ENCODE peak calls at places on chromosomes 7 and 10, in seven cellular contexts. N is stomach, Y is sigmoid colon, I is adipocyte, R is endothelial cell of umbilical vein, E is GM23338, Z is HCT116. V is an unnamed sample. For H3K4me1, the result is how much of the 10 kb centered on the place peaks cover.

GRCh38 chr10:123150986-123151738 is 3.0 kb upstream of the BUB3 start:
- DNase-seq in N (no peak), I (peak), Z (no peak), R (peak), E (peak), Y (no peak), V (no peak)

GRCh38 chr7:139776486-139777303 is 1.1 kb downstream of the HIPK2 start:
- DNase-seq in E (peak), R (peak), Y (no peak), N (no peak), I (peak), Z (no peak), V (peak)

GRCh38 chr7:129612112-129613015 is 844 bp downstream of the NRF1 start:
- DNase-seq in R (peak), E (peak), N (peak), I (peak), Z (no peak), Y (peak), V (peak)

GRCh38 chr10:70984986-70985719 is 96.8 kb upstream of the PCBD1 start:
- DNase-seq in N (no peak), R (no peak), I (no peak), Y (no peak), E (no peak), Z (no peak), V (peak)

GRCh38 chr10:97748116-97748515 is 11.2 kb downstream of the ZFYVE27 start:
- DNase-seq in Y (peak), N (no peak), Z (no peak), E (no peak), R (no peak), I (no peak), V (no peak)

GRCh38 chr7:91280180-91280579 is 15.9 kb downstream of the FZD1 start:
- DNase-seq in Z (no peak), R (no peak), E (peak), N (no peak), Y (no peak), I (no peak), V (no peak)

GRCh38 chr10:128943111-128943510 is 523.9 kb upstream of the MGMT start:
- DNase-seq in Y (peak), Z (no peak), R (no peak), I (no peak), E (no peak), N (no peak), V (no peak)

GRCh38 chr7:112069879-112070321 is 136.3 kb downstream of the DOCK4 start:
- DNase-seq in Y (no peak), Z (no peak), I (no peak), R (peak), N (no peak), E (no peak), V (no peak)

GRCh38 chr7:117715784-117716445 is 157.3 kb downstream of the CTTNBP2 start:
- DNase-seq in Z (peak), I (peak), N (no peak), E (peak), Y (no peak), R (peak), V (no peak)

GRCh38 chr7:43926193-43927043 is at the start of gene UBE2D4:
- DNase-seq in N (peak), I (peak), Z (peak), E (peak), Y (peak), R (peak), V (peak)

GRCh38 chr7:104627516-104627915 is 299.1 kb downstream of the LHFPL3 start:
- DNase-seq in Y (no peak), E (peak), I (peak), Z (no peak), R (peak), N (no peak), V (peak)

GRCh38 chr10:50614444-50615137 is 9.2 kb downstream of the SGMS1 start:
- DNase-seq in R (no peak), I (no peak), Z (peak), E (peak), N (peak), Y (no peak), V (no peak)

GRCh38 chr7:44061645-44062179 is 3.7 kb downstream of the PGAM2 start:
- DNase-seq in Y (peak), R (no peak), E (no peak), Z (no peak), N (no peak), I (no peak), V (no peak)

GRCh38 chr7:83594076-83594475 is 54.9 kb downstream of the SEMA3E start:
- DNase-seq in Z (no peak), I (no peak), E (no peak), Y (no peak), R (no peak), N (no peak), V (no peak)

GRCh38 chr10:123597676-123598075 is 68.5 kb upstream of the GPR26 start:
- DNase-seq in R (no peak), N (no peak), Z (no peak), Y (no peak), I (no peak), E (no peak), V (no peak)

GRCh38 chr7:122298618-122299017 is 5.9 kb downstream of the FEZF1 start:
- DNase-seq in Z (no peak), N (no peak), Y (no peak), E (no peak), I (no peak), R (no peak), V (no peak)

GRCh38 chr10:50033481-50033880 is 34.3 kb upstream of the WASHC2A start:
- DNase-seq in I (peak), Z (no peak), R (no peak), Y (no peak), E (no peak), N (no peak), V (no peak)

DNA sequence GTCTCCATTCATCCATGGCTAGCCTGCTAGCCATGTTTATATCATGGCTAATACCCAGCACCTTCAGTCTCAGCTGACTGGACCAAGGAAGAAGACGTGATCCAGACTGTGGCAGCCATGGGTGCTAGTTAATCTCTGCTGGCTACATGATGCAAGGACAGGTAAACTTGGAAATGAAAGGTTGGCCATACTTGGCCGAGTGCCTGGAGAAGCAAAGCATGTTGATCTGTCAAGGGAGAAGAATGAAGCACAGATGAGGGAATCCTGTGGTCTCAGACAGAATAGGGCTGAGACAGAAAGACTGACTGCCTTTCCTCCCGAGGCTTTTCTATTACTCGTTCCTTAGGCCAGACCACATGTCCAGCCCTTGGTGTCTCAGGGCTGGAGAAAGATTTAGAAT is 41.1 kb downstream of the CPVL start:
- DNase-seq in Z (peak), Y (no peak), N (no peak), I (no peak), R (no peak), E (no peak), V (no peak)
- H3K4me1 ChIP-seq in Z (under half), Y (under half), N (under half), I (under half), R (under half), E (under half), V (under half)

GRCh38 chr10:33186150-33186549 is 148.3 kb downstream of the NRP1 start:
- DNase-seq in E (no peak), Y (no peak), I (no peak), R (no peak), Z (no peak), N (no peak), V (no peak)
- H3K4me1 ChIP-seq in E (under half), Y (under half), I (under half), R (under half), Z (under half), N (under half), V (under half)

DNA sequence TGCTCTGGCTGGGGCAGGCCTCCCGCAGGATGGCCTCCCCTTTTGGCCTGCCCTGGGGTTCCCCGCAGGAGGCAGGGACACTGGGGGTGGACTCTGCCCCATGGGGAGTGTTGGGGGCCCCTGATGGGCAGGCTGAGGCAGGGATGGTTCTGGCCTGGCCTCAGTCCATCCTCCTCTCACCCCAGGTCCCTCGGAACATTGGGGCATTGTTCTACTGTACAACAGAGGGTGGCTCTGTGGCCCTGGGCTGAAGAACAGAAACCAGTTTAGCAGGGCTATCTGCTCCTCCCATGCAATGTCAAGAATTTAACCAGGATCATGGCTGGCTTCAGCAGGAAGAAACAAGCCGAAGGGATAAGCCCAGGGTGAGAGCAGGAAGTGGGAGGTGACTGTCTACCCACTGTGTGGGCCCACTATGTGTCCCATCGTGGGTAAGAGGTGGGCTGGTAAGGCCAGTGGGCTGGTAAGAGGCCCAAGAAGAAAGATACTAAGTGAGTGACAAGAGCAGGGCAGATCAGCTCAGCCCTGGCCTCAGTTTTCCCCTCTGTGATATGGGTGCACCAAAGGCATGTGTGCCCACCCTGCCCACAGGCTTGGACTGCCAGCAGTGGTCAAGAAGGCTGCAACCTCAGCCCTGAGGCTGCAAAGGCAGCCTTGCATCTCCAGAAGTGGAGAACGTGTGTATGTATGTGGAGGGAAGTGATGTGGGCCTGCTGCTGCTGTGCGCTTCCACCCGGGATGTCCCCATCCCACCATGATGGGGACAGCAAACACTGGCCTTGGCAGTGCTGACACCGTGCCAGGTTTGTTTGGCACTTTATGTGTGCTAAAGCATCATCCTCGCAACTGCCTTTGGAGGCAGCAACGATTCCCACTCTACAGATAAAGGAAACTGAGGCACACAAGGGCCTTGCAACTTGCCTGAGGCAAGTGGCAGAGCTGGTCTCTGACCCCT is 138.9 kb downstream of the SH3PXD2A start:
- DNase-seq in N (peak), I (no peak), R (no peak), E (peak), Z (peak), Y (no peak), V (no peak)
- H3K4me1 ChIP-seq in N (half or more), I (under half), R (under half), E (under half), Z (under half), Y (under half), V (under half)

DNA sequence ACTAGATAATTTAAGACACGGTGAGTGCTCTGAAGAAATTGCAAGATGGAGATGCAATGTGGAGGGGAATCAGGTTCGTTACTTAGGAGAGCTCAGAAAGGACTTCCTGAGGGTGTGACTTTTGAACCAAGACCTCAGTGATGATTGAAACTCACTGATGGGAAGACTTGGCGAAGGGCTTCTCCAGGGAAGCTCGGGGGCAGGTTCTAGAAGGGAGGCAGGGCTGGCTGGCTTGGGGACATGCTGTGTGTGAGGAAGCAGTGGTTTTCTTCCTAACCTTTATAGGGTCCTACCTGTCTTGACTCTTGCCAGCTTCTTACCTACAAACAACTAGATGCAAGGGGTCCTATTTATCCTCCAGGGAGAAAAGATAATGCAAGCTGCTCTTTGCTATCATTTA is 637.9 kb downstream of the ACTR3B start:
- DNase-seq in R (no peak), I (no peak), E (no peak), Z (no peak), N (no peak), Y (no peak), V (no peak)
- H3K4me1 ChIP-seq in R (under half), I (under half), E (under half), Z (under half), N (under half), Y (under half), V (under half)

DNA sequence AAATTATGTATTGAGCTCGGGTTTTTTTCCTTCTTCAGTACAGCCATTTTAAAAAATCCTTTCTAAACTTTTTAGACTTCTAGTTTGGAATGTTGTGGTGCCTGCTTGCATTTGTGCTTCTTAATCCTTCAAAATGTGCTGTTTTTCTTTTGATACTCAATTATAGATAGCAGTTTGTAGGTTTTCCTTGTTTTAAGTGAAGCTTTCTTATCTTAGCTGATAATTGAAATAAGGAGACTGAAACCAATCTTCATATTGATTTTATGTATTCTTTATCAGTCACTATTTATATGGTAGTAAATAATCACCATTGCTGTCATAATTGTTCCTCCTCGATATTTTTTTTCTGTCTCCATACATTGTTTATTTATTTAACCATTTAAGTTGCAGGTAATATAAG is 56.6 kb downstream of the TAF3 start:
- DNase-seq in R (peak), N (no peak), I (no peak), E (no peak), Z (no peak), Y (no peak), V (no peak)
- H3K4me1 ChIP-seq in R (under half), N (under half), I (under half), E (under half), Z (under half), Y (under half), V (under half)

GRCh38 chr10:133346413-133346812 is 760 bp upstream of the PRAP1 start:
- DNase-seq in I (no peak), Y (no peak), N (no peak), Z (no peak), R (no peak), E (peak), V (no peak)
- H3K4me1 ChIP-seq in I (under half), Y (under half), N (under half), Z (under half), R (under half), E (under half), V (under half)

GRCh38 chr7:99628471-99629465 is 12.0 kb downstream of the ZSCAN25 start:
- DNase-seq in N (no peak), R (no peak), I (no peak), Y (no peak), E (peak), Z (no peak), V (no peak)

GRCh38 chr7:99629643-99630042 is 12.9 kb downstream of the ZSCAN25 start:
- DNase-seq in Z (no peak), E (no peak), Y (no peak), R (no peak), I (no peak), N (no peak), V (no peak)

GRCh38 chr7:99625961-99626360 is 9.2 kb downstream of the ZSCAN25 start:
- DNase-seq in I (no peak), N (no peak), E (no peak), Y (no peak), R (no peak), Z (no peak), V (no peak)

GRCh38 chr7:99626661-99627060 is 9.9 kb downstream of the ZSCAN25 start:
- DNase-seq in Z (no peak), N (no peak), I (no peak), Y (no peak), R (no peak), E (no peak), V (no peak)

DNA sequence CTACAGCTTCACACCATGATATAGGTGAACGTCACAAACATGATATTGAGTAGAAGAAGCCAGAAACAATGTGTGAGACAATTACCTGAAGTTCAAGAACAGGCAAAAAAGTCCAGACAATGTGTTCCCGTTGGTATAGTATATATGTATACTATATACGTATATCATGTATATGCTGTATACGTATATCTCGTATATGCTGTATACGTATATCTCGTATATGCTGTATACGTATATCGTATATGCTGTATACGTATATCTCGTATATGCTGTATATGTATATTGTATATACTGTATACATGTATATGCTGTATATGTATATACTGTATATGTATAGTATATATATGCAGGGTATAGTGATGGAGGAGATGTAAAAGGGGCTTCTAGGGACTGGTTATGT is 10.8 kb downstream of the ZSCAN25 start:
- DNase-seq in N (no peak), Y (no peak), E (no peak), I (no peak), R (no peak), Z (no peak), V (no peak)
- H3K4me1 ChIP-seq in N (under half), Y (under half), E (under half), I (under half), R (under half), Z (under half), V (under half)

GRCh38 chr7:22611758-22612079 is 111.7 kb upstream of the STEAP1B start:
- DNase-seq in E (no peak), R (no peak), I (no peak), Z (no peak), Y (no peak), N (no peak), V (no peak)
- H3K4me1 ChIP-seq in E (under half), R (under half), I (under half), Z (under half), Y (under half), N (under half), V (under half)